ENCODE peak calls at places on chromosomes 13 and 19, in four cellular contexts. One of them, this sample, is unnamed.

GRCh38 chr19:295687-296370 is 4.6 kb upstream of the PLPP2 start:
- DNase-seq in suprapubic skin: no peak
- DNase-seq in BJ: no peak
- DNase-seq in ovary: no peak
- DNase-seq in this sample: no peak

GRCh38 chr13:41643502-41643901 is 186.2 kb downstream of the RGCC start:
- DNase-seq in suprapubic skin: no peak
- DNase-seq in ovary: no peak
- DNase-seq in BJ: no peak
- DNase-seq in this sample: no peak

GRCh38 chr19:15025237-15025636 is 24.0 kb upstream of the CASP14 start:
- DNase-seq in suprapubic skin: no peak
- DNase-seq in ovary: no peak
- DNase-seq in BJ: no peak
- DNase-seq in this sample: no peak

GRCh38 chr19:23515551-23515950 is 120.3 kb upstream of the ZNF91 start:
- DNase-seq in BJ: no peak
- DNase-seq in suprapubic skin: no peak
- DNase-seq in ovary: no peak
- DNase-seq in this sample: no peak

GRCh38 chr19:15330801-15331418 is 1.4 kb downstream of the BRD4 start:
- DNase-seq in ovary: no peak
- DNase-seq in suprapubic skin: no peak
- DNase-seq in BJ: peak
- DNase-seq in this sample: peak

GRCh38 chr19:31718041-31718440 is 368.8 kb upstream of the TSHZ3 start:
- DNase-seq in ovary: no peak
- DNase-seq in suprapubic skin: no peak
- DNase-seq in BJ: no peak
- DNase-seq in this sample: no peak

GRCh38 chr19:879711-880438 is 13.1 kb downstream of the MED16 start:
- DNase-seq in ovary: no peak
- DNase-seq in suprapubic skin: no peak
- DNase-seq in BJ: no peak
- DNase-seq in this sample: no peak

GRCh38 chr13:38167164-38167822 is 182.4 kb upstream of the UFM1 start:
- DNase-seq in ovary: no peak
- DNase-seq in suprapubic skin: no peak
- DNase-seq in BJ: no peak
- DNase-seq in this sample: no peak

GRCh38 chr19:49663224-49663623 is 2.4 kb downstream of the IRF3 start:
- DNase-seq in suprapubic skin: no peak
- DNase-seq in BJ: no peak
- DNase-seq in ovary: no peak
- DNase-seq in this sample: no peak
- H3K4me3 ChIP-seq in suprapubic skin: no peak
- H3K4me3 ChIP-seq in BJ: no peak
- H3K4me3 ChIP-seq in ovary: no peak
- H3K4me3 ChIP-seq in this sample: no peak

DNA sequence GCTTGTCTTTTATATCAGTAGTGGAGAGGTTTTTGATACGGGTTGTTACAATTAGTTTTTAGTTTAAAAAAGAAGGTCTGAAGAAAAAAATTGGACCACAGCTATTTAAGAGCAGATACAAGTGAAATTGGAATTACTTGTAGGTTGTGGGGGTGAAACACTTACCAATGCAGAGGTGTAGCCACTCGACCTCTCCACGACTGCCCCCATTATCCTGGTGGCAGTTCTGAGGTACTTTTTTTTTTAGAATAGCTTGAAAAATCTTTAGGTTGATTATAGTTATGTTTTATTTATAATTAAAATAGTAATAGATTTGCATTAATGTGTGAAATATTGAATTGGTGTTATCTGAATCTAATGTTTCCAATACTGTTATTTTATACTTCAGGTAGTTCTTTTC is 60.7 kb downstream of the PAN3 start:
- DNase-seq in suprapubic skin: no peak
- DNase-seq in ovary: no peak
- DNase-seq in BJ: no peak
- DNase-seq in this sample: no peak
- TF ChIP-seq CTCF in suprapubic skin: no peak
- TF ChIP-seq CTCF in ovary: no peak
- TF ChIP-seq CTCF in BJ: no peak
- TF ChIP-seq CTCF in this sample: no peak

GRCh38 chr19:30228726-30229523 is 143.3 kb upstream of the ZNF536 start:
- DNase-seq in ovary: no peak
- DNase-seq in suprapubic skin: no peak
- DNase-seq in BJ: no peak
- DNase-seq in this sample: no peak
- H3K4me3 ChIP-seq in ovary: peak
- H3K4me3 ChIP-seq in suprapubic skin: peak
- H3K4me3 ChIP-seq in BJ: peak
- H3K4me3 ChIP-seq in this sample: peak

DNA sequence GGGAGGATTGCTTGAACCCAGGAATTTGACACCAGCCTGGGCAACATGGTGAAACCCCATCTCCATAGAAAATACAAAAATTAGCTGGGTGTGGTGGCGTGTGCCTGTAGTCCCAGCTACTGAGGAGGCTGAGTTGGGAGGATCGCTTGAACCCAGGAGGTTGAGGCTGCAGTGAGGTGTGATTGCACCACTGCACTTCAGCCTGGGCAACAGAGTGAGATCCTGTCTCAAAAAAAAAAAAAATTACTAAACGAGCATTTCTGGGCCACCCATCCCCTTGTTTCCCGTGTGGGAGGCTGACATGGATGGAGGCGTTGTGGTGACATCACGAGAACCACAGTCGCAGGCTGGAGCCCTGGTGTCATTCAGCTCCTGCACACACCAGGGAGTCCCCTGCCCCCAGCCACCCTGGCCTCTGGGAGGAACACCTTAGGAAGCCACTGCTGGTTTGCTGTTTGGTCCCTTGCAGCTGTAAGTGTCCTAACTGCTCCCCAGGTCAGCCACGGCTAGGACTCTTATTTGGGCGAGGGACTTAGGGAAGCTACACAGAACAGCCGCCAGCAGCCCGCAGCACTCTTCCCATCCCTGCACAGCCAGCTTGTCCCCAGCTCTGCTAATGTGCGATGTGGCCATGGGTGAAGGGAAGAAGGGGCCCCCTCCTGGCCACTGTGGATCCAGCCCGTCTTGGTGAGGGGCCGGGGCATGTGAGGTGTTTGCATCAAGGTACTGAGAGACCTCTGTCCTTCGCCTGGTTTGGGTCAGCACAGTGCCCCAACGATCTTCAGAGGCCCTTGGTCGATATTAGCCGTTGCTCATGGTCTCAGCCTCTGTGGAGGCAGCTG is 12.7 kb downstream of the NKPD1 start:
- DNase-seq in suprapubic skin: no peak
- DNase-seq in ovary: no peak
- DNase-seq in BJ: no peak
- DNase-seq in this sample: no peak
- TF ChIP-seq CTCF in suprapubic skin: no peak
- TF ChIP-seq CTCF in ovary: no peak
- TF ChIP-seq CTCF in BJ: no peak
- TF ChIP-seq CTCF in this sample: no peak

DNA sequence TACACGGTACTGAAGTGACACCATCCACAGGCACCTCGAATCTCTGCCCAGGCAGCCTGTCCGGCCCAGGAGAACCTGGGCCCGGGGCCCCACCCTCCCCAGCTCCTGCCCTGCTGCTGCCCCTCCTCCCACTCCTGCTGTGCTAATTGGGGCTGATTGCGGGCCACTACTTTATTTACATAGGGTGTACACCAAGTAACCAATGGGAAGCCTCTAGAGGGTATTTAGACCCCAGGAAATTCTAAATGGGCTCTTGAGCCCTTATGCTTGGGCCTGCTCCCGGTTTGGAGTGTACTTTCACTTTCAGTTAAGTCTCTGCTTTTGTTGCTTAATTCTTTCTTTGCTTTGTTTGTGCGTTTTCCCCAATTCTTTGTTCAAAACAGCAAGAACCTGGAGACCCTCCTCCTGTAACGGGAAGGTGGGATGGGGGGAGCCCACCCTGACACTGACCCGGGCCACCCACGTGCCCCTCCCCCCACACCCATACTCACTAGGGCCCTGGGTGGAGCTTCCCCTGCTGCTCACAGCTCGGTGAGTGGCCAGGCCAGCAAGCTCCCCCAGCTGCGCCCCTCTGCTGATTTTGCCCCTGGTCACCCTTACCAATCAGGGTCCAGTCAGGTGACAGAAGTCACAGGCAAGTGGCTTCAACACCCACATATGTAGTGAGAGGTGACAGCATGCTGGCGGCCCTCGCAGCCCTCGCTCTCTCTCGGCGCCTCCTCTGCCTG is 9.4 kb downstream of the SCGB2B2 start:
- DNase-seq in ovary: peak
- DNase-seq in suprapubic skin: no peak
- DNase-seq in BJ: no peak
- DNase-seq in this sample: no peak
- H3K4me3 ChIP-seq in ovary: peak
- H3K4me3 ChIP-seq in suprapubic skin: peak
- H3K4me3 ChIP-seq in BJ: peak
- H3K4me3 ChIP-seq in this sample: peak

DNA sequence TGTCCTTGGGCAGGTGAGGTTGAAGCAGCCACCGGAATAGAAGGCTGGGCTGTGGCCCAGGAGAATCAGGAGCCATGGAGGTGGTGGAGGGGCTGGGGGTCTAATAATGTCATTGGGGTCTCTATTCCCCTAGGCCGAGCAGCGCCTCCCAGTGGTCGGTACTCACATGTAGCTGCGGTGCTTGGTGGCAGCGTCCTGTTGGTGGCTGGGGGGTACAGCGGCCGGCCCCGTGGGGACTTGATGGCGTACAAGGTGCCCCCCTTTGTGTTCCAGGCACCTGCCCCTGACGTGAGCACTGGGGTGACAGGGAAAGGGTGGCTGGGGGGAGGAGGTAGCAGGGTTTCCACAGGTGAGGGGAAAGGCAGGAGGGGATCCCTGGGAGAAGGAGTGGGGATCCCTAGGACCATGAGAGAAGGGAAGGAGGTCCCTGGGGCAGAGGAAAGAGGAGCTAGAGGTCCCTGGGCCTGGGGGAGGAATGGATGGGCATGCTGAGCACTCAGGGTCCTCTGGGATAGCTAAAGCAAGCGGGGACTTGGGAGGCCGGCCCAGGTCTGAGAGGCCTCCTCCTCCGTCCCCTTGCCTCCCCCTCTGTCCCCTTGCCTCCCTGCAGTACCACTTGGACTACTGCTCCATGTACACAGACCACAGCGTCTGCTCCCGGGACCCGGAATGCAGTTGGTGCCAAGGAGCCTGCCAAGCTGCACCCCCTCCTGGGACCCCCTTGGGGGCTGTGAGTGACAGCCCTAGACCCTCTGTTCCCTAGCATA is 18.1 kb downstream of the MEGF8 start:
- DNase-seq in BJ: no peak
- DNase-seq in suprapubic skin: no peak
- DNase-seq in ovary: no peak
- DNase-seq in this sample: no peak
- TF ChIP-seq CTCF in BJ: peak
- TF ChIP-seq CTCF in suprapubic skin: no peak
- TF ChIP-seq CTCF in ovary: no peak
- TF ChIP-seq CTCF in this sample: no peak

GRCh38 chr19:41366089-41366488 is 2.1 kb upstream of the B9D2 start:
- DNase-seq in BJ: no peak
- DNase-seq in suprapubic skin: no peak
- DNase-seq in ovary: no peak
- DNase-seq in this sample: no peak
- H3K4me3 ChIP-seq in BJ: no peak
- H3K4me3 ChIP-seq in suprapubic skin: no peak
- H3K4me3 ChIP-seq in ovary: no peak
- H3K4me3 ChIP-seq in this sample: no peak

DNA sequence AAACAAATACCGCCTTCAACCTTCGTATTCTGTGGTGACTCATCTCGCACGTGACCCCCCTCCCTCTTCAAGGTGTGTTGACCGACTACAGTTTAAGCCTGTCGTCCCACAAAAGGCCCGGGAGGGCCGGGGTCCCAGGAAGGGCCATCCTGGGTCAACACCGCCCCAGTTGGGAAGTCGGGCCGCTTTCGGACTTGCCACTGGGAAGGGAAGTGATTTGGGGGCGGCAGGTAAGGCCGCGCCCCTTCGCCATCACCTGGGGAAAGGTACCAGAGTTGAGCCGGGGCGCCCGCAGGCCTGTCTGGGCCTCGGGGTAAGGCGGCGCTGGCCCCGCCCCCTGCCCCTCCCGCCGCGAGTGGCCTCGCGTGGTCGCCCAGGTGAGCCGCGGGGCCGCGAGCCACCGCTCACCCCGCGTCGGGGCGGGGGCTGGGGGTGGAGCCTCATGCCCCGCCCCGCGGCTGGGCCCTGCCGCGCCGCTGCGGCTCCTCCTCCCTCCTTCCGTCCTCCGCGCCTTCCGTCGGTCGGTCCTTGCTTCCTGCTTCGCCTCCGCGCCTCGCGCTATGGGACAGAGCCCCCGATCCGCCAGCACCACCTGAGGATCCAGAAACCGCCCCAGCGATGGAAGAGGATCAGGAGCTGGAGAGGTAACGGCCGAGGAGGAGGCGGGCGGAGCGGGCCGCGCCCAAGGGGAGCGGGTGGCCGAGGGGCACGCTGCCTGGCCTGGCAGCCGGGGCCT is at the start of gene POLR1D:
- DNase-seq in BJ: no peak
- DNase-seq in ovary: peak
- DNase-seq in suprapubic skin: peak
- DNase-seq in this sample: no peak
- TF ChIP-seq CTCF in BJ: no peak
- TF ChIP-seq CTCF in ovary: no peak
- TF ChIP-seq CTCF in suprapubic skin: no peak
- TF ChIP-seq CTCF in this sample: no peak

GRCh38 chr19:55136399-55137102 is 12.5 kb downstream of the TNNT1 start:
- DNase-seq in ovary: no peak
- DNase-seq in suprapubic skin: no peak
- DNase-seq in BJ: no peak
- DNase-seq in this sample: no peak

GRCh38 chr19:55132453-55133129 is 15.2 kb upstream of the PPP1R12C start:
- DNase-seq in ovary: no peak
- DNase-seq in suprapubic skin: no peak
- DNase-seq in BJ: no peak
- DNase-seq in this sample: no peak

GRCh38 chr19:55133639-55134444 is 15.2 kb downstream of the TNNT1 start:
- DNase-seq in ovary: no peak
- DNase-seq in suprapubic skin: no peak
- DNase-seq in BJ: no peak
- DNase-seq in this sample: no peak

GRCh38 chr19:55137915-55138314 is 11.1 kb downstream of the TNNT1 start:
- DNase-seq in ovary: no peak
- DNase-seq in BJ: no peak
- DNase-seq in suprapubic skin: no peak
- DNase-seq in this sample: no peak

GRCh38 chr19:55134732-55135131 is 14.3 kb downstream of the TNNT1 start:
- DNase-seq in ovary: no peak
- DNase-seq in suprapubic skin: no peak
- DNase-seq in BJ: no peak
- DNase-seq in this sample: no peak
- H3K4me3 ChIP-seq in ovary: no peak
- H3K4me3 ChIP-seq in suprapubic skin: no peak
- H3K4me3 ChIP-seq in BJ: no peak
- H3K4me3 ChIP-seq in this sample: no peak

This sample was measured in AG04449.